ENCODE peak calls at places on chromosome 22, in nine cellular contexts. R is CD8-positive, alpha-beta T cell; G is hepatocyte; F is upper lobe of left lung; U is GM12865; V is choroid plexus epithelial cell; C is fibroblast of pulmonary artery; T is IMR-90; H is left ventricle myocardium inferior. X is an unnamed sample.

GRCh38 chr22:42444060-42444904 is 12.1 kb upstream of the NFAM1 start:
- DNase-seq in V (peak), T (peak), R (peak), H (peak), G (peak), U (peak), C (peak), F (peak), X (peak)

GRCh38 chr22:40022536-40023225 is 27.9 kb downstream of the FAM83F start:
- DNase-seq in U (peak), F (no peak), H (no peak), T (no peak), V (no peak), C (no peak), G (no peak), R (peak), X (no peak)

GRCh38 chr22:39664485-39665200 is 94.1 kb downstream of the CACNA1I start:
- DNase-seq in C (no peak), R (peak), F (peak), T (no peak), V (no peak), H (no peak), G (peak), U (no peak), X (no peak)

GRCh38 chr22:41699264-41700104 is at the start of gene MEI1:
- DNase-seq in C (peak), G (peak), F (peak), U (peak), H (peak), T (peak), V (peak), R (peak), X (no peak)

GRCh38 chr22:26725012-26725676 is 67.8 kb downstream of the MIAT start:
- DNase-seq in G (no peak), R (no peak), V (no peak), C (no peak), F (no peak), U (no peak), T (no peak), H (no peak), X (no peak)

GRCh38 chr22:21766933-21767462 is 31.4 kb upstream of the YPEL1 start:
- DNase-seq in G (no peak), F (no peak), V (no peak), H (no peak), R (peak), C (no peak), U (peak), T (no peak), X (no peak)

GRCh38 chr22:38941488-38941987 is 15.9 kb upstream of the APOBEC3A start:
- DNase-seq in T (no peak), C (no peak), R (no peak), V (no peak), H (no peak), U (peak), F (no peak), G (no peak), X (no peak)

GRCh38 chr22:38284042-38284402 is 11.2 kb upstream of the TMEM184B start:
- DNase-seq in R (no peak), T (peak), U (no peak), G (peak), V (peak), F (no peak), H (no peak), C (peak), X (no peak)

GRCh38 chr22:43477151-43477725 is 65.4 kb downstream of the MPPED1 start:
- DNase-seq in U (no peak), T (no peak), C (no peak), V (no peak), H (no peak), F (no peak), G (no peak), R (no peak), X (no peak)

GRCh38 chr22:43789452-43789851 is 22.7 kb downstream of the EFCAB6 start:
- DNase-seq in G (peak), V (peak), U (peak), F (no peak), H (peak), T (peak), C (peak), R (no peak), X (peak)

GRCh38 chr22:22076361-22076760 is 93.8 kb upstream of the TOP3B start:
- DNase-seq in C (no peak), H (no peak), T (no peak), R (no peak), V (no peak), F (no peak), U (no peak), G (no peak), X (no peak)

GRCh38 chr22:22138915-22139314 is 105.7 kb upstream of the VPREB1 start:
- DNase-seq in R (no peak), H (no peak), C (no peak), F (no peak), U (no peak), G (no peak), T (no peak), V (peak), X (no peak)

GRCh38 chr22:39617342-39617741 is 46.8 kb downstream of the CACNA1I start:
- DNase-seq in V (no peak), T (no peak), U (no peak), H (no peak), G (no peak), F (no peak), R (no peak), C (no peak), X (no peak)

GRCh38 chr22:40019100-40019499 is 24.3 kb downstream of the FAM83F start:
- DNase-seq in U (no peak), F (no peak), C (no peak), R (no peak), V (no peak), T (no peak), G (no peak), H (no peak), X (no peak)

GRCh38 chr22:35910013-35910860 is 118.4 kb downstream of the RBFOX2 start:
- DNase-seq in F (no peak), C (peak), T (no peak), U (no peak), G (no peak), R (no peak), H (no peak), V (no peak), X (no peak)

GRCh38 chr22:31620756-31621480 is 41.1 kb downstream of the PISD start:
- DNase-seq in V (no peak), F (no peak), T (no peak), C (no peak), U (no peak), R (no peak), H (no peak), G (no peak), X (no peak)

GRCh38 chr22:32376681-32377080 is 19.0 kb downstream of the RFPL3 start:
- DNase-seq in U (no peak), C (no peak), T (no peak), H (no peak), F (no peak), G (no peak), R (no peak), V (no peak), X (no peak)

GRCh38 chr22:33076368-33076767 is 18.2 kb upstream of the SYN3 start:
- DNase-seq in H (no peak), G (peak), F (no peak), C (peak), T (peak), V (peak), R (no peak), U (no peak), X (no peak)

GRCh38 chr22:39907605-39908097 is 6.8 kb downstream of the GRAP2 start:
- DNase-seq in U (no peak), T (no peak), C (no peak), V (no peak), G (no peak), F (no peak), R (no peak), H (no peak), X (no peak)

GRCh38 chr22:49934891-49935557 is 16.6 kb downstream of the CRELD2 start:
- DNase-seq in G (peak), U (peak), F (peak), T (peak), V (peak), R (peak), H (peak), C (peak), X (peak)

GRCh38 chr22:42745118-42745517 is 24.4 kb upstream of the A4GALT start:
- DNase-seq in T (peak), C (peak), G (peak), R (no peak), H (no peak), U (no peak), V (no peak), F (no peak), X (no peak)

GRCh38 chr22:41682033-41682807 is 6.4 kb downstream of the SNU13 start:
- DNase-seq in G (peak), T (peak), U (peak), C (peak), R (peak), F (peak), V (peak), H (peak), X (peak)

GRCh38 chr22:25475554-25476022 is 88.9 kb upstream of the GRK3 start:
- DNase-seq in G (peak), C (peak), V (peak), T (peak), F (no peak), H (no peak), R (no peak), U (no peak), X (no peak)

GRCh38 chr22:38758276-38758945 is 2.6 kb upstream of the SUN2 start:
- DNase-seq in U (no peak), G (no peak), F (no peak), R (peak), T (no peak), V (no peak), C (no peak), H (no peak), X (no peak)

GRCh38 chr22:39960791-39961746 is 872 bp downstream of the TMA7B start:
- DNase-seq in G (peak), C (peak), H (no peak), U (peak), F (no peak), R (peak), V (peak), T (peak), X (no peak)

DNA sequence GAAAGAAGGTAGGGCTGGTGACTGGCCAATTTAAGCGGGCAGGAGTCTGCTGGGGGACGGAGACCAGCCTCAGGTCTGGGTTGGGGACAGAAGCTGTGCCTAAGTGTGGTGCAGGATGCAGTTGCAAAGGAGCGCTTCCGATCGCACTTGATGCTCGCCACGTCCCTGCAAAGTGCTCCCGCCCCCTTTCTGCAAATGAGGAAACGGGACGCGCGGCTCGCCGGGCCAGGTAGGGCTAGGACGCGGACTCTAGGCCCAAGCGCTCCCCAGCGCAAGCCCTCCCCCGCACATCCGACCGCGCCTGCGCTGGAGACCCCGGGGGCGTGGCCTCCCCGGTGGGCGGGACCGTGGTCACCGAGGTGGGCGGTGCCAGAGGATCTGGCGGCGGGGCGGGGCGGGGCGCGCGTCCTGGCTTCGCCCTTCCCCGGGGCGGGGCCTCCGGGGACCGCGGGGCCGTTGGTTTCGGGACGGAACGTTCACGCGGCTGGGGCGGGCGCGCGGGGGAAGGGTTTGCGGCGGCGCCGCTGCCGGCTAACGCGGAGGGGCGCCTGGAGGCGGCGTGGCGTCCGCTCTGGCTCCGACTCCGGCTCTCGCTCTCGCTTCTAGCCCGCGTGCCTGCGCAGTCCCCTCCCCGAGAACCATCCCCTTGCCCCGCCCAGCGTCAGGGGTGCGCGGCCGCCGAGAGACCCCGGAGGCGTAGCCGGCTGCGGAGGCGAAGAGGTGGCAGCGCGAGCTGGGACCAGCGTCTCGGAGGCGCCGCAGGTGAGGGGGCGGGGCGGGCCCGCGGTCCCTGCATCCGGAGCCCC is at the start of gene FAM118A:
- DNase-seq in T (peak), R (peak), G (peak), U (peak), F (peak), H (peak), C (peak), V (peak), X (peak)
- TF ChIP-seq CTCF in T (peak), R (no peak), G (no peak), U (no peak), F (peak), H (peak), C (no peak), V (no peak), X (no peak)

DNA sequence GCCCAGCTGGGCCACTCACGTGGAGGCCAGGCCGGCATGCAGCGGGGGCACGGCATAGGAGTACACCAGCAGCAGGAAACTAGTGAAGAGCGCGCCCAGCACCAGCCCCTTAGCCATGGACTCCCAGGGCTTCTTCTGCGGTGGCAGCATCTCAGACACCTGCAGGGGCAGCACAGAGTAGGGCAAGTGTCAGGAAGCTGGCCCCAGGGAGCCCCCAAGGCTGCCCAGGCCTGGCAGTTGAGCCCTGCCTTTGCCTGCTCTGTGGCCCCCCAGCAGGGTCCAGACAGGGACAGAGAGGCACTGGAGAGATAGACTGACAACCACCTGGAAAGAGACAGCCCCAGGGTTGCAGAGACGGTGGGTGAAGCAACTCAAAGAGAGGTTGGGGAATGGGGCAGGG is 10.7 kb upstream of the SEC14L6 start:
- DNase-seq in U (no peak), V (no peak), F (no peak), R (no peak), G (no peak), T (no peak), H (no peak), C (no peak), X (no peak)
- TF ChIP-seq CTCF in U (no peak), V (no peak), F (no peak), R (no peak), G (no peak), T (no peak), H (no peak), C (no peak), X (no peak)

DNA sequence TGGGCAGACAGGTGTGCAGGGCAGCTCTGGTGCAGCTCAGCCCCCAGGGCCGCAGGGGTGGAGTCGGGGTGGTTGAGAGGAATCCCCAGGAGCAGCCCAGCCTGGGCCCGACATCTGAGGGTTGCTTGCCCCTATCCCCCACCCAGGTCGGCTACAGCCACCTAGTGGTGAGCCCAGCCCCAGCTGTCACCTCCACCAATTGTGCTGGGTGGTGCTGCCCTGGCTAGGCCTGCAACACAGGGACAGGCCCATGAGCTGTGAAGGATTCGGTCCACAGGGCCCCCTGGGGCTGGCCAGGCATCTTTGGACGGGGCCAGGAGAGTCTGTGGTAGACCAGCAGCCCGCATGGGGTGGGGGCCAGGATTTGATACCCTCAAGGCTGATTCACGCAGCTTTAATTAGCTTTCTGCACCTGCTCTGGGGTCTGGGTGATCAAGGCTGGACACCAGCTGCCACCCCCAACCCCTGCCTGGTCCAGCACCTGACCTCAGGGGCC is 29.5 kb downstream of the RTN4R start:
- DNase-seq in H (no peak), T (no peak), F (peak), G (peak), U (peak), V (peak), R (peak), C (no peak), X (peak)
- TF ChIP-seq CTCF in H (peak), T (peak), F (peak), G (peak), U (peak), V (peak), R (no peak), C (peak), X (no peak)

DNA sequence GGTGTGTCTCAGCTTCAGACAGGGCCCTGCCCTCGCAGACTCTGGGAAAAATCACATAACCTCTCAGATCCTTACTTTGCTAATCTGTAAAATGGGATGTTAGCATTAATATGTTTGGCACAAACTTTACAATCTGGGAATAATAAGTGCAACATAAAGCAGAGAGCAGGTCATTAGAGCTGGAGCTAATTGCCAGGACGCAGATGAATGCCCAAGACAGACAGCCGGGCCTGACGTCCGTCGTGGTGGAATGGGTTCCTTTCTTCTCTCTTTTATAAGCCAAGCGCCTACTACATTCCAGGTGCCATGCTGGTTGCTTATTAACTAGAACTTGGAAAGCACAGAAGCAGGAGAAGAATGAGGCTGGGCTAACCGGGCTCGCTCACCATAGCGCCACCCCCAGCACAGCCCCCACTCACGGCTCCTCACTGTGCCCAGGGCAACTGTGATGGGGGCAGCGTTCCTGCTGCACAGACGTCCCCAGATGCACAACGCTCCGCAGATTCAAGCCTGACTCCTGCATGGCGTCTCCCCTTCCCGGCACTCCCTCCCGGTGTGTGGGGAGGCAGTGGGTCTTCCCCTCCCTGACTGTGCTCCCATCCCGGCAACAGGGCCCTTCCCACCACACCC is 43.9 kb downstream of the TRMU start:
- DNase-seq in C (no peak), R (no peak), T (no peak), F (no peak), G (peak), V (no peak), H (no peak), U (no peak), X (peak)
- TF ChIP-seq CTCF in C (no peak), R (no peak), T (no peak), F (no peak), G (no peak), V (no peak), H (no peak), U (no peak), X (no peak)

DNA sequence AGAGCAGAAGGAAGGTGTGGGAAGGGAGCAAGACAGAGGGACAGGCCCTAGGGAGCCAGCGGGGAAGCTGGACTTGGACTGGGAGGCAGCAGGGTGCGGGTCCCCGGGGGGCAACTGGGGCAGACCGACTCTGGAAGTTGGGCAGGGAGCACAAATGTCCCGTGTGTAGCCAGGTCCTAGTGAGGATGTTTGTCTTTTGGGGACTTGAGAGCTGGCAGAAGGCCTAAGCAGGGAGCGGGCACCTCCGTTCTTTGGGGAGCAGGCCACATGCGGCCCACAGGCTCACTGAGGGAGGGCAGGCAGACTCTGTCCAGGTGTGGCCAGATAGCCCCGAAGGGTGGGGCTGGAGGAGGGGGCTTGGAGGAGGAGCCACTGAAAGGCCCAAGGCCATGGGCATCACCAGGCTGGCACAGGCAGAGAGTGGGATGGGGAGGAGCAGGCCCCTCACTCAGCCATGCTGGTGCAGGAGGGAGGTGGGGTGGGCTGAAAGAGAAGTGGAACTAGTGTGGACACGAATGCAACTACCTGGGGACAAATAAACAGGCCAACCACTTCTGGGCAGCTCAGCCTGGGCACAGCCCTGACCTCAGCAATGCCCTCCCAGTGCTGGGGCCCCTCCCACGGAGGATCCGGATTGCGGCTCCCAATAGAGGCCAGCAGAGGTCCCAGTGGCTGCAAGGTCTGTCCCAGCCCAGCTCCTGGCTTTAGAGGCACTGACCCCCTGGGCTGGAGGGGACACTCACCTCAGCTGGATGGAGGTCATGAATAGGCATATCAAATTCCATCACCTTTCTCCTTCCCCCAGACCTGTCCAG is 1.3 kb upstream of the SCARF2 start:
- DNase-seq in V (no peak), G (no peak), F (peak), C (peak), T (no peak), H (no peak), U (no peak), R (no peak), X (no peak)
- TF ChIP-seq CTCF in V (no peak), G (no peak), F (no peak), C (peak), T (peak), H (peak), U (no peak), R (no peak), X (no peak)

DNA sequence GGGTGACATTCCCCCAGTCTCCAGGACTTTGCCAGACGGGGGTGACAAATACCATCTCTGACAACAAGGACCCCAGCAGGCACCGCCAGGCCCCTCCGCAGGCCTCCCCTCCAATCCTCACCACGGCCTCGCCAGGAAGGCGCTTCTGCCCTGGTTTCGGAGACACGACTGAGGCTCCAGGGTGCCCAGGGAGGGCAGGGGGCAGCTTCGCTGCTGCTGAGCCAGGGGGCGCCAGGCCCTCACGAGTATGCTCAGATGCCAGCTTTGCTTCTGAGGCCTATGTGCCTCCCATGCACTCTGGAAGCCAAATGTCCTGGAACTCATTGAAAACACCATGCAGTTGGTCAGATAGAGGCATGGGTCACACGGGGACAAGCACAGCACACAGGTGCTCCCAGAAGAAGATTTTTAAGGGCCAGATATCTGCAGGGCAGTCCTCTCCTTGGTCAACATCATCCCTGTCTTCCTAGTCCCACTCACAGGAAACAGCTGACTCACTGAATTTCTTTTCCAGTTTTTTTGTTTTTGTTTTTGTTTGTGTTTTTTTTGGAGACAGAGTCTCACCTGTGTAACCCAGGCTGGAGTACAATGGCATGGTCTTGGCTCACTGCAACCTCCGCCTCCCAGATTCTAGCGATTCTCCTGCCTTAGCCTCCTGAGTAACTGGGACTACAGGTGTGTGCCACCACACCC is 19.9 kb downstream of the BID start:
- DNase-seq in U (peak), F (peak), V (no peak), T (no peak), R (peak), G (no peak), H (no peak), C (no peak), X (peak)
- TF ChIP-seq CTCF in U (peak), F (no peak), V (peak), T (peak), R (peak), G (no peak), H (peak), C (peak), X (peak)

X was measured in Calu3.